ENCODE peak calls at places on chromosome 9, in five cellular contexts. Z is A172, U is T follicular helper cell, E is astrocyte of the cerebellum, L is H1. I is an unnamed sample.
A peak's percentile ranks its signal among the peaks of the same experiment; 100 is the strongest.

GRCh38 chr9:83034026-83034425 is 28.9 kb downstream of the RASEF start:
- DNase-seq in Z (peak; percentile 15), U (no peak), E (peak; percentile 80), L (no peak), I (no peak)

GRCh38 chr9:109753308-109753707 is 26.7 kb upstream of the PALM2AKAP2 start:
- DNase-seq in Z (no peak), U (no peak), E (no peak), L (no peak), I (no peak)

GRCh38 chr9:134503301-134504105 is 138.1 kb upstream of the COL5A1 start:
- DNase-seq in Z (no peak), U (no peak), E (no peak), L (no peak), I (no peak)

GRCh38 chr9:94449486-94449885 is 105.4 kb upstream of the PCAT7 start:
- DNase-seq in Z (no peak), U (no peak), E (no peak), L (no peak), I (no peak)

GRCh38 chr9:136732446-136733178 is 10.1 kb downstream of the LCN10 start:
- DNase-seq in Z (no peak), U (no peak), E (no peak), L (no peak), I (no peak)

GRCh38 chr9:125911861-125912260 is 164.7 kb downstream of the PBX3 start:
- DNase-seq in Z (no peak), U (no peak), E (no peak), L (no peak), I (no peak)

GRCh38 chr9:83441390-83441789 is 96.8 kb downstream of the FRMD3 start:
- DNase-seq in Z (no peak), U (no peak), E (no peak), L (no peak), I (no peak)

GRCh38 chr9:99341686-99342085 is 119.6 kb downstream of the SEC61B start:
- DNase-seq in Z (no peak), U (no peak), E (no peak), L (no peak), I (no peak)

GRCh38 chr9:35313911-35314310 is 152.1 kb downstream of the UNC13B start:
- DNase-seq in Z (peak; percentile 16), U (no peak), E (peak; percentile 31), L (no peak), I (no peak)

GRCh38 chr9:134534661-134535080 is 106.9 kb upstream of the COL5A1 start:
- DNase-seq in Z (no peak), U (no peak), E (no peak), L (no peak), I (no peak)

GRCh38 chr9:127973169-127974001 is 7.4 kb downstream of the EEIG1 start:
- DNase-seq in Z (no peak), U (no peak), E (no peak), L (no peak), I (no peak)

GRCh38 chr9:75866273-75866871 is 24.1 kb upstream of the PCSK5 start:
- DNase-seq in Z (peak; percentile 42), U (no peak), E (peak; percentile 61), L (no peak), I (no peak)

GRCh38 chr9:72947987-72948465 is 4.8 kb downstream of the ALDH1A1 start:
- DNase-seq in Z (no peak), U (no peak), E (no peak), L (no peak), I (no peak)

GRCh38 chr9:135797507-135798302 is 95.7 kb downstream of the KCNT1 start:
- DNase-seq in Z (peak; percentile 35), U (no peak), E (no peak), L (peak; percentile 33), I (no peak)

GRCh38 chr9:87531370-87532295 is 34.0 kb downstream of the DAPK1 start:
- DNase-seq in Z (no peak), U (no peak), E (no peak), L (no peak), I (no peak)

GRCh38 chr9:71740199-71740598 is 28.1 kb downstream of the CEMIP2 start:
- DNase-seq in Z (no peak), U (no peak), E (no peak), L (no peak), I (no peak)

GRCh38 chr9:27348785-27349489 is 52.0 kb upstream of the EQTN start:
- DNase-seq in Z (no peak), U (no peak), E (no peak), L (no peak), I (no peak)

GRCh38 chr9:121840838-121841760 is 189.7 kb downstream of the DAB2IP start:
- DNase-seq in Z (no peak), U (no peak), E (no peak), L (no peak), I (no peak)

GRCh38 chr9:12748016-12748415 is 26.8 kb upstream of the LURAP1L start:
- DNase-seq in Z (peak; percentile 49), U (no peak), E (no peak), L (no peak), I (no peak)

GRCh38 chr9:84513473-84513872 is 156.1 kb upstream of the NTRK2 start:
- DNase-seq in Z (no peak), U (no peak), E (no peak), L (no peak), I (no peak)

GRCh38 chr9:131185924-131186323 is 60.5 kb downstream of the NUP214 start:
- DNase-seq in Z (no peak), U (no peak), E (no peak), L (no peak), I (no peak)

GRCh38 chr9:88426651-88427050 is 38.4 kb downstream of the SPIN1 start:
- DNase-seq in Z (no peak), U (no peak), E (no peak), L (no peak), I (no peak)

GRCh38 chr9:108039491-108039890 is 549.9 kb upstream of the KLF4 start:
- DNase-seq in Z (no peak), U (no peak), E (no peak), L (no peak), I (no peak)

GRCh38 chr9:38707885-38708640 is 11.9 kb downstream of the FAM240B start:
- DNase-seq in Z (peak; percentile 15), U (no peak), E (no peak), L (no peak), I (no peak)

GRCh38 chr9:132671620-132672412 is 1.6 kb downstream of the GTF3C4 start:
- DNase-seq in Z (peak; percentile 15), U (no peak), E (no peak), L (no peak), I (peak; percentile 22)

GRCh38 chr9:114452219-114453169 is 52.8 kb downstream of the WHRN start:
- DNase-seq in Z (no peak), U (peak; percentile 25), E (no peak), L (no peak), I (peak; percentile 49)

GRCh38 chr9:34592895-34593601 is 3.5 kb upstream of the CNTFR start:
- DNase-seq in Z (no peak), U (no peak), E (no peak), L (no peak), I (no peak)

GRCh38 chr9:95511232-95511951 is 5.4 kb downstream of the PTCH1 start:
- DNase-seq in Z (peak; percentile 63), U (no peak), E (peak; percentile 26), L (no peak), I (no peak)

GRCh38 chr9:116061546-116062205 is 91.9 kb upstream of the PAPPA start:
- DNase-seq in Z (no peak), U (no peak), E (no peak), L (no peak), I (no peak)

GRCh38 chr9:121662359-121662758 is 10.9 kb downstream of the DAB2IP start:
- DNase-seq in Z (no peak), U (no peak), E (no peak), L (no peak), I (no peak)

GRCh38 chr9:95936579-95937075 is 61.1 kb downstream of the ERCC6L2 start:
- DNase-seq in Z (no peak), U (no peak), E (no peak), L (no peak), I (no peak)

GRCh38 chr9:105114956-105115728 is 129.3 kb upstream of the SLC44A1 start:
- DNase-seq in Z (peak; percentile 84), U (no peak), E (no peak), L (no peak), I (no peak)

GRCh38 chr9:136329636-136330405 is 2.5 kb downstream of the GPSM1 start:
- DNase-seq in Z (no peak), U (no peak), E (no peak), L (no peak), I (no peak)

GRCh38 chr9:6819112-6819511 is 61.3 kb downstream of the KDM4C start:
- DNase-seq in Z (no peak), U (no peak), E (no peak), L (no peak), I (no peak)

GRCh38 chr9:12716823-12717222 is 23.6 kb downstream of the TYRP1 start:
- DNase-seq in Z (no peak), U (no peak), E (no peak), L (no peak), I (no peak)

GRCh38 chr9:95966303-95966702 is 90.8 kb downstream of the ERCC6L2 start:
- DNase-seq in Z (no peak), U (no peak), E (no peak), L (no peak), I (no peak)

GRCh38 chr9:133587051-133587450 is 22.1 kb downstream of the FAM163B start:
- DNase-seq in Z (no peak), U (no peak), E (no peak), L (no peak), I (no peak)

GRCh38 chr9:1198085-1198484 is 147.9 kb downstream of the DMRT2 start:
- DNase-seq in Z (no peak), U (no peak), E (no peak), L (no peak), I (no peak)

GRCh38 chr9:120612218-120612617 is 32.3 kb upstream of the CDK5RAP2 start:
- DNase-seq in Z (peak; percentile 23), U (no peak), E (no peak), L (no peak), I (no peak)

GRCh38 chr9:37464426-37465248 is 613 bp downstream of the ZBTB5 start:
- DNase-seq in Z (no peak), U (peak; percentile 83), E (no peak), L (no peak), I (peak; percentile 72)

I was measured in CD4-positive, CD25-positive, alpha-beta regulatory T cell.